ENCODE peak calls at places on chromosomes 1 and 21, in four cellular contexts. A is GM06990, R is AG10803, E is germinal center. P is an unnamed sample.

GRCh38 chr1:224525411-224526040 is 90.6 kb upstream of the CNIH3 start:
- DNase-seq in E (no peak), A (no peak), R (peak; percentile 28), P (no peak)

GRCh38 chr1:228358039-228358763 is 48.4 kb downstream of the TRIM11 start:
- DNase-seq in A (no peak), R (peak; percentile 12), E (no peak), P (no peak)

GRCh38 chr21:46199436-46200373 is 15.4 kb upstream of the SPATC1L start:
- DNase-seq in E (no peak), R (no peak), A (no peak), P (no peak)

GRCh38 chr1:59697138-59697811 is 117.5 kb upstream of the HOOK1 start:
- DNase-seq in E (no peak), A (no peak), R (no peak), P (peak; percentile 19)

GRCh38 chr1:1894354-1895049 is 3.6 kb upstream of the GNB1 start:
- DNase-seq in R (no peak), E (no peak), A (no peak), P (peak; percentile 92)

GRCh38 chr1:47624531-47624930 is 186.7 kb downstream of the FOXD2 start:
- DNase-seq in E (no peak), R (no peak), A (no peak), P (peak; percentile 70)

GRCh38 chr1:156095906-156096508 is 13.7 kb upstream of the MEX3A start:
- DNase-seq in E (no peak), A (no peak), R (no peak), P (no peak)

GRCh38 chr1:12336436-12336835 is 106.6 kb downstream of the VPS13D start:
- DNase-seq in E (no peak), R (peak; percentile 74), A (no peak), P (no peak)

GRCh38 chr1:199265319-199265718 is 626.5 kb downstream of the PTPRC start:
- DNase-seq in R (no peak), A (no peak), E (no peak), P (no peak)

GRCh38 chr1:1351511-1352427 is 2.6 kb upstream of the DVL1 start:
- DNase-seq in E (no peak), R (peak; percentile 51), A (no peak), P (no peak)

GRCh38 chr1:229940689-229941088 is 126.3 kb upstream of the GALNT2 start:
- DNase-seq in A (no peak), R (peak; percentile 7), E (no peak), P (no peak)

GRCh38 chr1:212608956-212609700 is 567 bp downstream of the ATF3 start:
- DNase-seq in E (peak; percentile 36), R (peak; percentile 42), A (peak; percentile 73), P (peak; percentile 65)

GRCh38 chr1:18943914-18944572 is 12.4 kb downstream of the IFFO2 start:
- DNase-seq in R (no peak), A (no peak), E (no peak), P (no peak)

GRCh38 chr1:44407430-44408180 is 2.5 kb downstream of the RNF220 start:
- DNase-seq in A (peak; percentile 22), E (peak; percentile 12), R (no peak), P (no peak)

GRCh38 chr1:7209340-7209739 is 424.1 kb downstream of the CAMTA1 start:
- DNase-seq in A (no peak), E (no peak), R (no peak), P (no peak)

GRCh38 chr1:220817907-220818306 is 31.2 kb downstream of the MTARC1 start:
- DNase-seq in A (no peak), E (no peak), R (peak; percentile 91), P (no peak)

GRCh38 chr1:31570228-31570627 is 6.1 kb upstream of the TINAGL1 start:
- DNase-seq in E (no peak), R (no peak), A (no peak), P (no peak)

GRCh38 chr21:45096216-45096615 is 21.8 kb downstream of the ADARB1 start:
- DNase-seq in A (no peak), E (no peak), R (no peak), P (no peak)

GRCh38 chr1:23417570-23417969 is 7.0 kb downstream of the TCEA3 start:
- DNase-seq in E (no peak), A (no peak), R (peak; percentile 50), P (peak; percentile 55)

GRCh38 chr1:186386725-186387383 is 11.2 kb downstream of the ODR4 start:
- DNase-seq in A (no peak), E (no peak), R (no peak), P (no peak)

GRCh38 chr1:35202048-35202719 is 9.2 kb upstream of the SFPQ start:
- DNase-seq in E (peak; percentile 79), R (peak; percentile 81), A (no peak), P (peak; percentile 64)

GRCh38 chr1:163874070-163874469 is 552.3 kb downstream of the NUF2 start:
- DNase-seq in E (no peak), R (peak; percentile 66), A (no peak), P (no peak)